ENCODE peak calls at places on chromosomes 16 and 17, in nine cellular contexts. J is ovary, H is sigmoid colon, A is A549, W is suprapubic skin, B is stomach, I is K562, P is HepG2, Y is esophagus muscularis mucosa. V is an unnamed sample.
A peak's percentile ranks its signal among the peaks of the same experiment; 100 is the strongest.

GRCh38 chr16:35862242-35862641 is 2402.8 kb downstream of the TP53TG3F start:
- DNase-seq in B (no peak), W (no peak), Y (no peak), P (no peak), H (no peak), A (no peak), I (no peak), J (no peak), V (no peak)

GRCh38 chr17:64103751-64104364 is 26.1 kb downstream of the ERN1 start:
- DNase-seq in J (no peak), Y (no peak), W (no peak), B (no peak), P (no peak), A (no peak), I (no peak), H (no peak), V (no peak)

GRCh38 chr16:24844101-24845030 is 1.4 kb upstream of the SLC5A11 start:
- DNase-seq in Y (no peak), H (no peak), I (peak; percentile 93), W (no peak), A (peak; percentile 93), B (peak; percentile 48), J (no peak), P (peak; percentile 90), V (no peak)

GRCh38 chr16:27918755-27919154 is 144.8 kb downstream of the GSG1L start:
- DNase-seq in I (no peak), J (no peak), W (no peak), A (peak; percentile 24), Y (no peak), P (no peak), B (no peak), H (no peak), V (no peak)

GRCh38 chr17:67414559-67414958 is 37.5 kb downstream of the PITPNC1 start:
- DNase-seq in I (no peak), B (no peak), P (no peak), H (no peak), J (no peak), Y (no peak), A (no peak), W (no peak), V (no peak)

GRCh38 chr17:44122825-44123355 is 551 bp downstream of the HDAC5 start:
- DNase-seq in W (no peak), Y (no peak), A (no peak), H (no peak), B (no peak), P (no peak), J (no peak), I (no peak), V (no peak)

GRCh38 chr17:11628374-11628773 is 30.1 kb downstream of the DNAH9 start:
- DNase-seq in J (no peak), A (peak; percentile 25), I (peak; percentile 12), W (no peak), H (no peak), B (no peak), P (no peak), Y (no peak), V (no peak)

GRCh38 chr16:15983898-15984297 is 34.5 kb downstream of the ABCC1 start:
- DNase-seq in Y (no peak), H (no peak), I (no peak), B (no peak), A (no peak), P (no peak), W (no peak), J (no peak), V (no peak)

GRCh38 chr16:53372942-53373871 is 61.1 kb upstream of the RBL2 start:
- DNase-seq in I (peak; percentile 18), B (peak; percentile 85), Y (no peak), J (no peak), P (no peak), W (no peak), H (no peak), A (peak; percentile 9), V (no peak)

GRCh38 chr16:23635958-23636357 is 5.2 kb downstream of the PALB2 start:
- DNase-seq in I (peak; percentile 15), J (no peak), Y (no peak), B (no peak), P (no peak), A (no peak), H (no peak), W (no peak), V (no peak)
- H3K4me3 ChIP-seq in I (no peak overlapping the region), J (no peak overlapping the region), Y (no peak overlapping the region), B (no peak overlapping the region), P (no peak overlapping the region), A (no peak overlapping the region), H (no peak overlapping the region), W (no peak overlapping the region), V (no peak overlapping the region)

GRCh38 chr17:4950757-4951204 is at the start of gene ENO3:
- DNase-seq in W (no peak), J (peak; percentile 63), H (no peak), Y (no peak), B (no peak), I (peak; percentile 60), P (peak; percentile 73), A (no peak), V (no peak)

GRCh38 chr17:4948997-4949320 is 629 bp upstream of the PFN1 start:
- DNase-seq in J (peak; percentile 90), W (peak; percentile 85), A (peak; percentile 95), I (peak; percentile 83), P (peak; percentile 82), Y (peak; percentile 93), H (peak; percentile 92), B (peak; percentile 83), V (peak; percentile 58)

GRCh38 chr17:4950075-4950756 is 703 bp upstream of the ENO3 start:
- DNase-seq in A (peak; percentile 57), Y (no peak), P (peak; percentile 56), I (peak; percentile 80), W (peak; percentile 80), B (peak; percentile 61), H (peak; percentile 83), J (peak; percentile 74), V (peak; percentile 49)

GRCh38 chr17:4948166-4948996 is at the start of gene PFN1:
- DNase-seq in W (peak; percentile 98), I (peak; percentile 88), H (peak; percentile 96), Y (peak; percentile 99), A (peak; percentile 95), J (peak; percentile 90), P (peak; percentile 90), B (peak; percentile 92), V (peak; percentile 94)

DNA sequence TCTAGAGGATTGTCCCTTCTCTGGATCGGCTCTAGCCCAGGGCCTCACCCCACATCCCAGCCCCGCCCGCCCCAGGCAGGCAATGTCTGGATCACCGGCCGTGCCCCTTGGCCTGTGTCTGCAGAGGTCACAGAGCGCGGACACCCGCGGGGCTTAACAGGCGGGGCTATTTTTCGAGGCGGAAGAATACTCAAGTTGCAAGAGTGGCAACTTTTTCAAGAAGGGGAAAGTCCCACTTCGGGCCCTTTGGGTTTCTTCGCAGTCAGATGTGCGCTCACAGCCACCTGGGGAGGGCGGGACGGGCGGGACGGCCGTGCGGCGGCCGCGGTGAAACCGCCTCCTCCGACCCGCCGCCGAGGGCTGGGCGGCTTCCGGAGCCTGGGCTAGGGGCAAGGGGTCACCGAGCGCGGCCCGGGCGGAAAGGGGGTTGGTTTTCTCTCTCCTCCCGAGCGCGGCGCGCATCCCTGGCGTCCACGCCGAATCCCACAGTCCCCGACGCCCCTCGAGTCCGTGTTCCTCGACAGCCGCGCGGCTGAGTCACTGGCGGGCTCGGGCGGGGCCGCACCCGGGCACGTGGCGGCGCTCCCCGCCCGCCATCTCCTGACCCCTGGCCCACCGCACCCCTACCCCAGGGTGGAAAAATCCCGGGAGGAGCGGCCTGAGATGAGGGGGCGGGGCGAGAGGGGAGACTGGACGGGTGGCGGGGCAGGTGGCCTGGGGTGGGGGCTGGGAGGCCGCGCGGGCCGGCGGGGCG is 1.2 kb upstream of the PFN1 start:
- DNase-seq in W (no peak), P (peak; percentile 82), H (peak; percentile 89), B (peak; percentile 82), Y (peak; percentile 94), A (peak; percentile 92), I (peak; percentile 84), J (peak; percentile 81), V (no peak)
- TF ChIP-seq EP300 in W (no peak), P (peak; percentile 29), H (no peak), B (no peak), Y (no peak), A (peak; percentile 45), I (no peak), J (no peak), V (no peak)

DNA sequence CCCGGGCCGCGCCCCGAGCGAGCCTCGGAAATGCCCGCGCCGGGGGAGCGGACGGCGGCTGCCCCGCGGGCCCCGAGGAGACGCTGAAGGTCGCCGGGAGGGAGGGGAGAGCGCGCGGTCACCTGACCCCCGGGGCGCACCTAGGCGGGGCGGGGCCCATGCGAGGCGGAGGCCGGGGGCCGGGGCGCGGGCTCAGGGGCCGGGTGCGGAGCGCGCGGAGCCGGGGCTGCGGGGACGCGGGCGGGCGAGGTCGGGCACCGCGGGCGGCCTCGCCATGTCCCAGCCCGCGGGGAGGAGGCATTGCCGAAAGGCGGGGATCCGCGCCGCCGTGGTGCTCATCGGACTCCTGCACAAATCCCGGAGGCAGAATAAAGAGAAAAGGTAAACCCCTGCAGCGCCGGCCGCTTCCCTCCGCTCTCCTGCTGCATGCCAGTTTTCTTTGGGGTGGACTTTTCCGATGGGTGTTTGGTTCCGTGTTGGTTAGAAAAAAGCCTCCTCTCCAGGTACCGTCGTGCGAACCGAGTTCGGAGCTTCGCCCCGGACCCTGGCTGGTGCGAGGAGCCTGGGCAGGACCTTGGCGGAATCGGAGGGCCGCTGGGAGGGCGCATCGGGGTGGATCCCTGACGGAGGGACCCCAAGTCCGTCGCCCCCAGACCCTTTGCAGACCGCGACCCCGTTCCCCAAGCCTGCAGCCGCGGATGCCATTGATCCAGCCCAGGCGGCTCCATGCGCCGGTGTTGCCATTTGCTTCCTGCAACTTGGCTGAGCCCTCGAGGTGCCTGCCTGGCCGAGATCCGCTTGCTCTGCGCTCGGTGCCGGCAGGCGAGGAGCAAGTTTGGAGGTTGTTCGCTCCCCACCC is 57.7 kb downstream of the RAP1GAP2 start:
- DNase-seq in I (no peak), A (peak; percentile 55), H (no peak), J (no peak), B (peak; percentile 55), P (no peak), Y (no peak), W (peak; percentile 82), V (no peak)
- H3K4me3 ChIP-seq in I (no peak overlapping the region), A (peak overlapping the region; percentile 72), H (peak overlapping the region; percentile 39), J (peak overlapping the region; percentile 43), B (peak overlapping the region; percentile 74), P (peak overlapping the region; percentile 61), Y (peak overlapping the region; percentile 68), W (peak overlapping the region; percentile 61), V (peak overlapping the region; percentile 38)

GRCh38 chr16:67675579-67675935 is 8.9 kb downstream of the C16orf86 start:
- DNase-seq in I (no peak), B (no peak), P (no peak), Y (no peak), A (no peak), H (no peak), W (no peak), J (peak; percentile 38), V (no peak)

GRCh38 chr16:67673712-67674580 is 7.3 kb downstream of the C16orf86 start:
- DNase-seq in Y (no peak), P (no peak), B (peak; percentile 77), H (peak; percentile 84), I (no peak), J (peak; percentile 86), A (no peak), W (no peak), V (peak; percentile 59)

GRCh38 chr16:67675999-67676398 is 9.4 kb downstream of the C16orf86 start:
- DNase-seq in P (no peak), H (no peak), I (no peak), W (no peak), B (no peak), A (no peak), Y (no peak), J (no peak), V (no peak)

GRCh38 chr16:67676516-67676915 is 9.9 kb downstream of the C16orf86 start:
- DNase-seq in W (no peak), H (no peak), B (no peak), J (no peak), P (no peak), A (no peak), I (no peak), Y (no peak), V (no peak)

GRCh38 chr16:67674851-67675578 is 8.4 kb downstream of the C16orf86 start:
- DNase-seq in A (no peak), H (no peak), P (no peak), B (no peak), I (no peak), W (no peak), Y (no peak), J (peak; percentile 41), V (no peak)
- TF ChIP-seq EP300 in A (no peak), H (no peak), P (no peak), B (no peak), I (no peak), W (no peak), Y (no peak), J (no peak), V (no peak)

V was measured in tibial nerve.